ENCODE peak calls at places on chromosomes 12 and 14, in six cellular contexts. S is IMR-90, T is fibroblast of the aortic adventitia, L is astrocyte of the spinal cord, G is neural crest cell, D is HFFc6. I is an unnamed sample.

GRCh38 chr14:75229923-75230792 is 48.5 kb upstream of the FOS start:
- DNase-seq in S (peak), T (peak), L (peak), G (no peak), D (peak), I (no peak)

GRCh38 chr14:49969961-49970360 is 77.1 kb downstream of the ARF6 start:
- DNase-seq in S (no peak), T (no peak), L (no peak), G (no peak), D (no peak), I (no peak)

GRCh38 chr12:19910681-19911080 is 457.7 kb upstream of the PDE3A start:
- DNase-seq in S (no peak), T (peak), L (no peak), G (no peak), D (no peak), I (no peak)

GRCh38 chr12:12983420-12984035 is 16.5 kb downstream of the HEBP1 start:
- DNase-seq in S (peak), T (peak), L (peak), G (no peak), D (peak), I (no peak)

GRCh38 chr14:52049721-52050588 is 18.9 kb downstream of the NID2 start:
- DNase-seq in S (no peak), T (no peak), L (no peak), G (no peak), D (no peak), I (no peak)

GRCh38 chr14:76727403-76727802 is 33.9 kb upstream of the VASH1 start:
- DNase-seq in S (no peak), T (no peak), L (no peak), G (no peak), D (no peak), I (no peak)

GRCh38 chr12:38956337-38956736 is 50.9 kb upstream of the CPNE8 start:
- DNase-seq in S (no peak), T (peak), L (peak), G (no peak), D (no peak), I (no peak)

GRCh38 chr12:69027411-69027811 is 94.4 kb upstream of the CPM start:
- DNase-seq in S (peak), T (peak), L (peak), G (no peak), D (peak), I (no peak)

GRCh38 chr14:52949711-52950409 is 990 bp downstream of the FERMT2 start:
- DNase-seq in S (peak), T (peak), L (peak), G (no peak), D (peak), I (no peak)

GRCh38 chr14:76768671-76769500 is 7.6 kb downstream of the VASH1 start:
- DNase-seq in S (no peak), T (no peak), L (no peak), G (no peak), D (no peak), I (peak)

GRCh38 chr12:5546616-5547015 is 114.7 kb downstream of the NTF3 start:
- DNase-seq in S (peak), T (no peak), L (no peak), G (no peak), D (peak), I (no peak)

GRCh38 chr12:116153096-116153495 is 124.4 kb downstream of the MED13L start:
- DNase-seq in S (no peak), T (no peak), L (no peak), G (no peak), D (no peak), I (no peak)

GRCh38 chr12:108633081-108633533 is 587 bp downstream of the SELPLG start:
- DNase-seq in S (no peak), T (no peak), L (no peak), G (no peak), D (no peak), I (no peak)

GRCh38 chr12:124453419-124454351 is 113.7 kb downstream of the NCOR2 start:
- DNase-seq in S (peak), T (peak), L (peak), G (no peak), D (peak), I (peak)

GRCh38 chr12:66188584-66189475 is at the start of gene IRAK3:
- DNase-seq in S (peak), T (peak), L (peak), G (peak), D (no peak), I (no peak)

GRCh38 chr14:68172216-68172615 is 352.6 kb downstream of the RAD51B start:
- DNase-seq in S (no peak), T (no peak), L (no peak), G (no peak), D (no peak), I (no peak)

GRCh38 chr12:88255847-88256246 is 113.7 kb downstream of the TMTC3 start:
- DNase-seq in S (no peak), T (no peak), L (no peak), G (no peak), D (no peak), I (no peak)

GRCh38 chr12:53676715-53677611 is 1.1 kb upstream of the ATP5MC2 start:
- DNase-seq in S (peak), T (peak), L (peak), G (peak), D (no peak), I (no peak)

GRCh38 chr12:76266797-76267196 is 81.4 kb downstream of the BBS10 start:
- DNase-seq in S (peak), T (peak), L (peak), G (no peak), D (peak), I (no peak)

GRCh38 chr14:96058606-96059200 is 19.5 kb downstream of the C14orf132 start:
- DNase-seq in S (no peak), T (no peak), L (no peak), G (no peak), D (no peak), I (peak)

GRCh38 chr14:54730156-54730961 is 163.4 kb downstream of the SAMD4A start:
- DNase-seq in S (peak), T (peak), L (peak), G (no peak), D (peak), I (no peak)

GRCh38 chr14:79543348-79543747 is 668.0 kb downstream of the DIO2 start:
- DNase-seq in S (no peak), T (no peak), L (no peak), G (no peak), D (no peak), I (no peak)

GRCh38 chr14:38357557-38357956 is 101.7 kb upstream of the CLEC14A start:
- DNase-seq in S (peak), T (peak), L (peak), G (no peak), D (peak), I (no peak)

GRCh38 chr14:73729015-73729330 is 14.8 kb upstream of the PNMA1 start:
- DNase-seq in S (no peak), T (no peak), L (no peak), G (no peak), D (no peak), I (no peak)
- TF ChIP-seq CTCF in S (no peak), T (no peak), L (no peak), G (no peak), D (peak), I (peak)

GRCh38 chr14:64736271-64737131 is 32.3 kb downstream of the PLEKHG3 start:
- DNase-seq in S (no peak), T (no peak), L (no peak), G (no peak), D (no peak), I (peak)
- TF ChIP-seq CTCF in S (no peak), T (no peak), L (no peak), G (no peak), D (no peak), I (no peak)

GRCh38 chr12:96720363-96720705 is 186.7 kb upstream of the NEDD1 start:
- DNase-seq in S (no peak), T (no peak), L (no peak), G (no peak), D (no peak), I (no peak)
- TF ChIP-seq CTCF in S (no peak), T (peak), L (peak), G (peak), D (no peak), I (no peak)

GRCh38 chr14:73591690-73592448 is at the start of gene ACOT4:
- DNase-seq in S (peak), T (peak), L (peak), G (peak), D (no peak), I (no peak)
- TF ChIP-seq CTCF in S (no peak), T (no peak), L (no peak), G (peak), D (no peak), I (peak)

GRCh38 chr12:23055004-23055403 is 430.0 kb downstream of the ETNK1 start:
- DNase-seq in S (peak), T (peak), L (peak), G (peak), D (no peak), I (no peak)
- TF ChIP-seq CTCF in S (peak), T (peak), L (peak), G (peak), D (peak), I (peak)

GRCh38 chr12:48865441-48866290 is at the start of gene RND1:
- DNase-seq in S (peak), T (peak), L (peak), G (peak), D (peak), I (no peak)
- TF ChIP-seq CTCF in S (no peak), T (no peak), L (peak), G (peak), D (peak), I (peak)

GRCh38 chr14:59882957-59883356 is 12.4 kb upstream of the RTN1 start:
- DNase-seq in S (no peak), T (no peak), L (no peak), G (no peak), D (no peak), I (no peak)
- TF ChIP-seq CTCF in S (peak), T (peak), L (peak), G (peak), D (peak), I (peak)

GRCh38 chr14:28264306-28264705 is 502.3 kb upstream of the FOXG1 start:
- DNase-seq in S (no peak), T (no peak), L (peak), G (no peak), D (no peak), I (no peak)
- TF ChIP-seq CTCF in S (no peak), T (no peak), L (no peak), G (no peak), D (no peak), I (no peak)

DNA sequence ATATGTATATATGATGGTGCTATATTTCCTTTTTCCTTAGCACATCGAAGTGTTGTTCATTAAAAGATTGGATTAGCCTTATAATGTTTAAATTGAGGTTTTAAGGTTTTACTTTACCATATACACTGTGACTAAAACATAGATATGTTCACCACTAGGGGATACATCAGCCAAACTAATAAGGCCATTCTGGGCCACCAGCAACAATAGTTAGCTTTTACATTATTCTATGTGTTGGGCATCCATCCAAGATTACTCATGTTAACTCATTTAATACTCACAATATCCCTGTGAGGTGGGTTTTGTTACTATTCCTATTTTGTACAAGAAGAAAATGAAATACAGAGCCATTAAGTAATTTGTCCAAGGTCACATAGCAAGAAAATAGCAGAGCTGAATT is 202.6 kb upstream of the AVPR1A start:
- DNase-seq in S (peak), T (no peak), L (peak), G (no peak), D (no peak), I (no peak)
- TF ChIP-seq CTCF in S (no peak), T (no peak), L (peak), G (peak), D (peak), I (peak)

DNA sequence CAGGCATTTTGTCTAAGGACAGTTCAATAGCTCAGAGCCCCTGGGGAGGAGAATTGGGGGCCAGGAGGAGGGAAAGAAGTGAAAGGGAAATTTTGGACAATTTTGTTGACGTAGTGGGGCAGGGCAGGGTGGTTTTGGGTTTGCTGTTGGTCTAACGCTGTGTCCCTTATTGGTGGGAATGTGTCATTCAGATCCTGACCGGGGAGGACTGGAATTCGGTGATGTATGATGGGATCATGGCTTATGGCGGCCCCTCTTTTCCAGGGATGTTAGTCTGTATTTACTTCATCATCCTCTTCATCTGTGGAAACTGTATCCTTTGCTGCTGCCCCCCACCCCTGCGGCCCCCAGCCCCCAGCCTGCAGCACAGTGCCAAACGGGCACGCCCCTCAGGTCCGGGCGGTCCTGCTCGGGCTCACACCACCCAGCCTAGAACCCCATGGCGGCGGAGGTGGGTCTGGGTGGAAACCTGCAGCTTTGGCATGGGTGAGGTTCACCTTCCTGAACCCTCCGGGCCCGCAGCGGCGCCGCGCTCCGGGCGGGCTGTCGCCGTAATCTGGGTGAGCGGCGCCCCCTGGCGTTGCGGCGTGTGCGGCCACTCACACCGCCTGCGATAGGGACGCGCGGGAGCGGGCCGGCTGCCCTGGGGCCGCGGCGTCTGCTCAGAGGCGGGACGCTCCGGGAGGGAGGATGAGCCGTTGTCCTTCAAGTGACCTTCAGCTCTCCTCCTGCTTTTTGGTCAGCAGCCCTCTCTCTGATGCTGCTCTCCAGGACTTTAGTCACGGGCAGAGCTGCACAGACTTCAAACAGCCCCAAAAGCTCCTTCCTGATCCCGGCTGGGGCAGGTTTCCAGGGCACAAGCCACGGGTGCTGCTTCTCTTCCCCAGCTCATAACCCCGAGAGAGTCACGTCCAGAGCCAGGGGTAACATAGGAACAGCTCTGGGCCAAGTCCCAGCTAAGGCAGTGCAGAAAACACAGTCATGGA is 211.8 kb upstream of the FKBP4 start:
- DNase-seq in S (peak), T (peak), L (peak), G (peak), D (peak), I (no peak)
- TF ChIP-seq CTCF in S (peak), T (peak), L (peak), G (peak), D (peak), I (peak)

I was measured in chondrocyte.